ENCODE peak calls at places on chromosomes 5 and 9, in ten cellular contexts. X is germinal center; Y is HuH-7.5; N is AG10803; B is A172; K is cardiac fibroblast; E is astrocyte of the spinal cord; Z is stimulated activated CD4-positive, alpha-beta T cell treated with anti-CD3 and anti-CD28 coated beads, Interleukin-1b, Interleukin-23, amount 100 ng/mL, for 24 hours; M is NCI-H1105; G is glomerular endothelial cell. L is an unnamed sample.

GRCh38 chr5:180785151-180785781 is 17.3 kb downstream of the MGAT1 start:
- DNase-seq in Y (no peak), E (peak; percentile 83), G (no peak), N (peak; percentile 82), B (peak; percentile 42), K (peak; percentile 21), X (no peak), M (no peak), Z (no peak), L (peak; percentile 93)

GRCh38 chr5:134818776-134819175 is 27.0 kb upstream of the C5orf24 start:
- DNase-seq in B (no peak), M (no peak), E (no peak), Z (no peak), K (no peak), Y (no peak), X (no peak), N (no peak), G (no peak), L (no peak)

GRCh38 chr9:105359899-105360298 is 87.9 kb upstream of the FSD1L start:
- DNase-seq in G (no peak), Y (no peak), K (peak; percentile 18), Z (no peak), N (peak; percentile 24), B (peak; percentile 6), M (no peak), E (peak; percentile 60), X (no peak), L (peak; percentile 17)

GRCh38 chr9:14314424-14314928 is 535 bp upstream of the NFIB start:
- DNase-seq in N (peak; percentile 32), Z (no peak), G (no peak), X (no peak), Y (peak; percentile 82), M (peak; percentile 89), B (peak; percentile 76), K (peak; percentile 97), E (peak; percentile 95), L (peak; percentile 20)

GRCh38 chr5:109877670-109878045 is 187.9 kb downstream of the MAN2A1 start:
- DNase-seq in M (no peak), E (no peak), Z (no peak), G (no peak), N (no peak), X (no peak), B (peak; percentile 38), K (no peak), Y (no peak), L (peak; percentile 21)

GRCh38 chr5:127562252-127562651 is 44.8 kb downstream of the PRRC1 start:
- DNase-seq in E (no peak), X (no peak), G (no peak), M (no peak), Y (no peak), Z (no peak), N (no peak), B (no peak), K (peak; percentile 41), L (peak; percentile 22)

GRCh38 chr5:41772785-41773442 is 97.3 kb downstream of the OXCT1 start:
- DNase-seq in K (no peak), E (no peak), B (no peak), N (no peak), G (no peak), X (no peak), Y (no peak), M (no peak), Z (no peak), L (no peak)

GRCh38 chr5:151675225-151675955 is 11.3 kb downstream of the SPARC start:
- DNase-seq in G (peak; percentile 75), M (no peak), X (no peak), K (peak; percentile 71), N (peak; percentile 66), Z (no peak), B (peak; percentile 88), Y (no peak), E (no peak), L (peak; percentile 83)

GRCh38 chr5:1524799-1525623 is 1.3 kb upstream of the LPCAT1 start:
- DNase-seq in E (no peak), N (no peak), B (no peak), Z (no peak), X (no peak), M (no peak), K (no peak), G (no peak), Y (no peak), L (no peak)

GRCh38 chr5:1772634-1773033 is 27.0 kb downstream of the MRPL36 start:
- DNase-seq in Z (no peak), X (no peak), B (no peak), K (peak; percentile 72), N (peak; percentile 48), E (peak; percentile 33), M (no peak), G (no peak), Y (peak; percentile 47), L (peak; percentile 65)

GRCh38 chr5:119363271-119363670 is 7.5 kb downstream of the TNFAIP8 start:
- DNase-seq in B (no peak), E (no peak), N (no peak), X (no peak), G (no peak), K (no peak), Y (no peak), M (no peak), Z (no peak), L (peak; percentile 13)